ENCODE peak calls at places on chromosomes 7 and 10, in seven cellular contexts. One of them, this sample, is unnamed.

GRCh38 chr7:3154881-3155494 is 111.3 kb upstream of the CARD11 start:
- DNase-seq in H1: no peak
- DNase-seq in neuronal stem cell: peak; percentile 29
- DNase-seq in trophoblast cell: peak; percentile 80
- DNase-seq in H9: no peak
- DNase-seq in mesendoderm: peak; percentile 54
- DNase-seq in IMR-90: peak; percentile 48
- DNase-seq in this sample: peak; percentile 61

GRCh38 chr10:61897671-61898434 is 3.6 kb upstream of the ARID5B start:
- DNase-seq in H1: no peak
- DNase-seq in neuronal stem cell: no peak
- DNase-seq in H9: peak; percentile 49
- DNase-seq in mesendoderm: peak; percentile 67
- DNase-seq in trophoblast cell: peak; percentile 50
- DNase-seq in IMR-90: peak; percentile 38
- DNase-seq in this sample: peak; percentile 74

GRCh38 chr10:70996549-70996948 is 108.2 kb upstream of the PCBD1 start:
- DNase-seq in neuronal stem cell: no peak
- DNase-seq in trophoblast cell: no peak
- DNase-seq in H9: no peak
- DNase-seq in IMR-90: no peak
- DNase-seq in mesendoderm: no peak
- DNase-seq in H1: no peak
- DNase-seq in this sample: no peak

GRCh38 chr10:35937538-35937937 is 295.4 kb upstream of the FZD8 start:
- DNase-seq in neuronal stem cell: no peak
- DNase-seq in H9: no peak
- DNase-seq in trophoblast cell: peak; percentile 33
- DNase-seq in mesendoderm: no peak
- DNase-seq in H1: no peak
- DNase-seq in IMR-90: no peak
- DNase-seq in this sample: no peak

GRCh38 chr7:25002826-25003225 is 22.8 kb upstream of the OSBPL3 start:
- DNase-seq in trophoblast cell: no peak
- DNase-seq in H9: no peak
- DNase-seq in H1: no peak
- DNase-seq in IMR-90: peak; percentile 50
- DNase-seq in neuronal stem cell: no peak
- DNase-seq in mesendoderm: no peak
- DNase-seq in this sample: no peak

GRCh38 chr7:20514364-20514763 is 101.1 kb upstream of the ABCB5 start:
- DNase-seq in mesendoderm: no peak
- DNase-seq in H9: no peak
- DNase-seq in trophoblast cell: peak; percentile 7
- DNase-seq in H1: no peak
- DNase-seq in IMR-90: no peak
- DNase-seq in neuronal stem cell: no peak
- DNase-seq in this sample: peak; percentile 53

GRCh38 chr7:26454180-26454579 is 162.5 kb downstream of the SNX10 start:
- DNase-seq in H1: no peak
- DNase-seq in trophoblast cell: no peak
- DNase-seq in neuronal stem cell: no peak
- DNase-seq in mesendoderm: no peak
- DNase-seq in IMR-90: no peak
- DNase-seq in H9: no peak
- DNase-seq in this sample: peak; percentile 9

GRCh38 chr7:50531401-50531906 is 33.8 kb downstream of the DDC start:
- DNase-seq in H1: no peak
- DNase-seq in neuronal stem cell: no peak
- DNase-seq in IMR-90: peak; percentile 21
- DNase-seq in mesendoderm: peak; percentile 89
- DNase-seq in H9: no peak
- DNase-seq in trophoblast cell: peak; percentile 93
- DNase-seq in this sample: no peak

GRCh38 chr7:121741896-121742295 is 131.1 kb upstream of the PTPRZ1 start:
- DNase-seq in H9: no peak
- DNase-seq in neuronal stem cell: no peak
- DNase-seq in mesendoderm: no peak
- DNase-seq in H1: no peak
- DNase-seq in trophoblast cell: no peak
- DNase-seq in IMR-90: no peak
- DNase-seq in this sample: no peak

GRCh38 chr7:149742075-149742701 is 31.2 kb downstream of the ZNF467 start:
- DNase-seq in IMR-90: peak; percentile 41
- DNase-seq in H9: peak; percentile 88
- DNase-seq in H1: peak; percentile 93
- DNase-seq in mesendoderm: peak; percentile 83
- DNase-seq in neuronal stem cell: peak; percentile 77
- DNase-seq in trophoblast cell: peak; percentile 77
- DNase-seq in this sample: peak; percentile 69

GRCh38 chr10:126851414-126851813 is 53.8 kb upstream of the DOCK1 start:
- DNase-seq in H9: no peak
- DNase-seq in mesendoderm: no peak
- DNase-seq in IMR-90: no peak
- DNase-seq in neuronal stem cell: no peak
- DNase-seq in H1: peak; percentile 11
- DNase-seq in trophoblast cell: no peak
- DNase-seq in this sample: no peak

GRCh38 chr10:97427571-97428179 is 1.7 kb downstream of the PGAM1 start:
- DNase-seq in neuronal stem cell: peak; percentile 63
- DNase-seq in mesendoderm: peak; percentile 97
- DNase-seq in H1: peak; percentile 73
- DNase-seq in H9: peak; percentile 86
- DNase-seq in trophoblast cell: peak; percentile 74
- DNase-seq in IMR-90: peak; percentile 36
- DNase-seq in this sample: peak; percentile 67

GRCh38 chr10:69316313-69317059 is 38.2 kb downstream of the HK1 start:
- DNase-seq in neuronal stem cell: no peak
- DNase-seq in H9: no peak
- DNase-seq in trophoblast cell: no peak
- DNase-seq in IMR-90: peak; percentile 46
- DNase-seq in H1: no peak
- DNase-seq in mesendoderm: peak; percentile 70
- DNase-seq in this sample: peak; percentile 73

GRCh38 chr10:105952153-105952552 is 1212.4 kb downstream of the SORCS1 start:
- DNase-seq in neuronal stem cell: peak; percentile 27
- DNase-seq in IMR-90: peak; percentile 27
- DNase-seq in H1: no peak
- DNase-seq in mesendoderm: peak; percentile 87
- DNase-seq in H9: peak; percentile 46
- DNase-seq in trophoblast cell: peak; percentile 16
- DNase-seq in this sample: peak; percentile 37

GRCh38 chr7:118938845-118939244 is 714.3 kb downstream of the ANKRD7 start:
- DNase-seq in IMR-90: no peak
- DNase-seq in neuronal stem cell: no peak
- DNase-seq in trophoblast cell: no peak
- DNase-seq in H9: no peak
- DNase-seq in H1: no peak
- DNase-seq in mesendoderm: no peak
- DNase-seq in this sample: no peak

GRCh38 chr10:22604314-22605091 is 109.9 kb downstream of the PIP4K2A start:
- DNase-seq in mesendoderm: no peak
- DNase-seq in H1: no peak
- DNase-seq in trophoblast cell: no peak
- DNase-seq in IMR-90: no peak
- DNase-seq in neuronal stem cell: no peak
- DNase-seq in H9: no peak
- DNase-seq in this sample: peak; percentile 28

GRCh38 chr10:3239066-3239919 is 66.7 kb upstream of the PITRM1 start:
- DNase-seq in IMR-90: peak; percentile 68
- DNase-seq in H9: peak; percentile 80
- DNase-seq in trophoblast cell: peak; percentile 76
- DNase-seq in mesendoderm: peak; percentile 60
- DNase-seq in H1: peak; percentile 85
- DNase-seq in neuronal stem cell: peak; percentile 46
- DNase-seq in this sample: peak; percentile 54

GRCh38 chr10:87658383-87658795 is 1.3 kb upstream of the PAPSS2 start:
- DNase-seq in H1: no peak
- DNase-seq in IMR-90: peak; percentile 37
- DNase-seq in H9: no peak
- DNase-seq in trophoblast cell: no peak
- DNase-seq in mesendoderm: no peak
- DNase-seq in neuronal stem cell: no peak
- DNase-seq in this sample: peak; percentile 46

GRCh38 chr7:155248366-155248756 is 49.3 kb upstream of the INSIG1 start:
- DNase-seq in trophoblast cell: no peak
- DNase-seq in H1: no peak
- DNase-seq in mesendoderm: no peak
- DNase-seq in neuronal stem cell: no peak
- DNase-seq in H9: no peak
- DNase-seq in IMR-90: no peak
- DNase-seq in this sample: no peak

GRCh38 chr7:128284102-128284501 is 43.0 kb downstream of the LEP start:
- DNase-seq in H1: no peak
- DNase-seq in H9: no peak
- DNase-seq in IMR-90: no peak
- DNase-seq in trophoblast cell: no peak
- DNase-seq in mesendoderm: no peak
- DNase-seq in neuronal stem cell: no peak
- DNase-seq in this sample: no peak
- H4K8ac ChIP-seq in H1: no peak overlapping the region
- H4K8ac ChIP-seq in H9: no peak overlapping the region
- H4K8ac ChIP-seq in IMR-90: no peak overlapping the region
- H4K8ac ChIP-seq in trophoblast cell: no peak overlapping the region
- H4K8ac ChIP-seq in mesendoderm: no peak overlapping the region
- H4K8ac ChIP-seq in neuronal stem cell: no peak overlapping the region
- H4K8ac ChIP-seq in this sample: no peak overlapping the region

GRCh38 chr7:2104107-2104710 is 128.5 kb downstream of the MAD1L1 start:
- DNase-seq in mesendoderm: peak; percentile 93
- DNase-seq in neuronal stem cell: peak; percentile 64
- DNase-seq in H1: peak; percentile 88
- DNase-seq in trophoblast cell: peak; percentile 82
- DNase-seq in IMR-90: peak; percentile 93
- DNase-seq in H9: peak; percentile 90
- DNase-seq in this sample: peak; percentile 90

GRCh38 chr7:2102375-2102723 is 130.4 kb downstream of the MAD1L1 start:
- DNase-seq in mesendoderm: no peak
- DNase-seq in IMR-90: no peak
- DNase-seq in neuronal stem cell: no peak
- DNase-seq in H9: no peak
- DNase-seq in H1: no peak
- DNase-seq in trophoblast cell: no peak
- DNase-seq in this sample: no peak

GRCh38 chr7:2101630-2102374 is 130.9 kb downstream of the MAD1L1 start:
- DNase-seq in trophoblast cell: no peak
- DNase-seq in mesendoderm: no peak
- DNase-seq in IMR-90: no peak
- DNase-seq in neuronal stem cell: no peak
- DNase-seq in H9: no peak
- DNase-seq in H1: no peak
- DNase-seq in this sample: no peak

GRCh38 chr7:2104716-2105115 is 128.0 kb downstream of the MAD1L1 start:
- DNase-seq in neuronal stem cell: no peak
- DNase-seq in IMR-90: no peak
- DNase-seq in trophoblast cell: no peak
- DNase-seq in H9: no peak
- DNase-seq in mesendoderm: no peak
- DNase-seq in H1: no peak
- DNase-seq in this sample: peak; percentile 39

GRCh38 chr7:2103071-2103898 is 129.5 kb downstream of the MAD1L1 start:
- DNase-seq in IMR-90: no peak
- DNase-seq in trophoblast cell: no peak
- DNase-seq in H1: no peak
- DNase-seq in H9: no peak
- DNase-seq in neuronal stem cell: no peak
- DNase-seq in mesendoderm: no peak
- DNase-seq in this sample: no peak
- H2AK5ac ChIP-seq in IMR-90: peak overlapping the region; percentile 93
- H2AK5ac ChIP-seq in trophoblast cell: peak overlapping the region; percentile 57
- H2AK5ac ChIP-seq in H1: peak overlapping the region; percentile 98
- H2AK5ac ChIP-seq in H9: peak overlapping the region; percentile 33
- H2AK5ac ChIP-seq in neuronal stem cell: peak overlapping the region; percentile 96
- H2AK5ac ChIP-seq in mesendoderm: peak overlapping the region; percentile 79
- H2AK5ac ChIP-seq in this sample: no peak overlapping the region

DNA sequence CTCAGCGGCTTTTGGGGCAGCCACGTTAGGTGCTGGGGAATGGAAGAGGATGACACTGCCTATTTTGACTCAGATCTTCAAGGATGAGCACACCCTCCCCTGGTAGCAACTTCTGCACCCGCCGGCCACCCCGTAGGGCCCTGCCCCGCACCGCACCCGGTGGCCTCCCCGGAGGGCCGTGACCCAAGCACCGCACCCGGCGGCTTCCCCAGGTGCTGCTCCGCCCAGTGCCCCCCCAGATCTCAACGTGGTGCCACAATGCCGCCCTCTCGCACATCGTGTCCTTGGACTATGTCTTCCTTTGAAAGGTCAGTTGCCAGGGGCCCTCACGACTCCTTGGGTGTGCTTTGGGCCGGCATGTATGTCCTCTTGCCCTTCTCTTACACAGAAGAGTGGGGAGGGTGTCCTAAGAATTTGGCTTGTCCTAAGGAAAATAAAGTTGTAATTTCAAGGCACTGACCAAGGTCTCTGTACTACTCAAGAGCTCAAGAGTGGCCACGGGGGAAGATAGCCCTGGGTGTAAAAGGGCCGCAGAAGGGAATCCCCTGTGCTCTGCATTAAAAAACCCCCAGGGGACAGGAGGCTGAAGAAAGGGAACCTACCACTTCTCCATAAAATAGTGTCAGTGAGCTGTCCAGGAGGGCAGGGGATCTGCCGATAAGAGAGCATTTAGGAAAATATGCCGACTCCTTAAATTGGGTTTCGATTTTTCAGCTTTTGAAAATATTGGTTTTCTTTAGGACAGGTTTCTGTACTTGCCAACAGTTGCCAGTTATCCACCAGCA is 1.6 kb upstream of the LANCL2 start:
- DNase-seq in neuronal stem cell: no peak
- DNase-seq in trophoblast cell: no peak
- DNase-seq in IMR-90: no peak
- DNase-seq in H1: no peak
- DNase-seq in mesendoderm: no peak
- DNase-seq in H9: no peak
- DNase-seq in this sample: no peak
- H4K8ac ChIP-seq in neuronal stem cell: peak overlapping the region; percentile 27
- H4K8ac ChIP-seq in trophoblast cell: no peak overlapping the region
- H4K8ac ChIP-seq in IMR-90: no peak overlapping the region
- H4K8ac ChIP-seq in H1: peak overlapping the region; percentile 31
- H4K8ac ChIP-seq in mesendoderm: no peak overlapping the region
- H4K8ac ChIP-seq in H9: no peak overlapping the region
- H4K8ac ChIP-seq in this sample: no peak overlapping the region

GRCh38 chr7:37283701-37284100 is 165.0 kb downstream of the ELMO1 start:
- DNase-seq in H9: no peak
- DNase-seq in mesendoderm: no peak
- DNase-seq in IMR-90: no peak
- DNase-seq in neuronal stem cell: no peak
- DNase-seq in H1: no peak
- DNase-seq in trophoblast cell: no peak
- DNase-seq in this sample: no peak

GRCh38 chr7:37284285-37284684 is 164.4 kb downstream of the ELMO1 start:
- DNase-seq in mesendoderm: no peak
- DNase-seq in neuronal stem cell: no peak
- DNase-seq in H1: no peak
- DNase-seq in IMR-90: no peak
- DNase-seq in trophoblast cell: no peak
- DNase-seq in H9: no peak
- DNase-seq in this sample: no peak

GRCh38 chr7:37285701-37286475 is 162.8 kb downstream of the ELMO1 start:
- DNase-seq in IMR-90: no peak
- DNase-seq in H1: no peak
- DNase-seq in H9: no peak
- DNase-seq in neuronal stem cell: no peak
- DNase-seq in trophoblast cell: no peak
- DNase-seq in mesendoderm: peak; percentile 81
- DNase-seq in this sample: no peak

GRCh38 chr7:37282927-37283326 is 165.7 kb downstream of the ELMO1 start:
- DNase-seq in H1: no peak
- DNase-seq in H9: no peak
- DNase-seq in mesendoderm: no peak
- DNase-seq in trophoblast cell: no peak
- DNase-seq in IMR-90: no peak
- DNase-seq in neuronal stem cell: no peak
- DNase-seq in this sample: no peak

GRCh38 chr7:37284805-37285211 is 163.9 kb downstream of the ELMO1 start:
- DNase-seq in mesendoderm: peak; percentile 78
- DNase-seq in neuronal stem cell: peak; percentile 41
- DNase-seq in H1: peak; percentile 85
- DNase-seq in H9: peak; percentile 73
- DNase-seq in IMR-90: no peak
- DNase-seq in trophoblast cell: peak; percentile 86
- DNase-seq in this sample: peak; percentile 33
- H2AK5ac ChIP-seq in mesendoderm: no peak overlapping the region
- H2AK5ac ChIP-seq in neuronal stem cell: no peak overlapping the region
- H2AK5ac ChIP-seq in H1: no peak overlapping the region
- H2AK5ac ChIP-seq in H9: no peak overlapping the region
- H2AK5ac ChIP-seq in IMR-90: no peak overlapping the region
- H2AK5ac ChIP-seq in trophoblast cell: no peak overlapping the region
- H2AK5ac ChIP-seq in this sample: no peak overlapping the region